ENCODE peak calls at places on chromosomes 2 and 18, in five cellular contexts. L is bronchial epithelial cell, Q is kidney, Z is transverse colon, J is astrocyte. U is an unnamed sample.

GRCh38 chr2:105377871-105378270 is 21.0 kb downstream of the FHL2 start:
- DNase-seq in L (no peak), Q (no peak), Z (no peak), J (no peak), U (no peak)

GRCh38 chr2:216059233-216059834 is 22.3 kb downstream of the PECR start:
- DNase-seq in Q (no peak), Z (no peak), J (no peak), L (peak; percentile 15), U (no peak)

GRCh38 chr2:57075226-57075625 is 891.4 kb downstream of the CCDC85A start:
- DNase-seq in Q (no peak), J (peak; percentile 5), L (peak; percentile 87), Z (no peak), U (no peak)

GRCh38 chr18:58937913-58938312 is 73.2 kb downstream of the ZNF532 start:
- DNase-seq in Q (no peak), Z (no peak), L (no peak), J (no peak), U (no peak)

GRCh38 chr2:85445316-85446295 is 27.1 kb downstream of the SH2D6 start:
- DNase-seq in J (peak; percentile 44), Z (no peak), Q (peak; percentile 83), L (no peak), U (no peak)

GRCh38 chr2:70367722-70368323 is 66.0 kb upstream of the FAM136A start:
- DNase-seq in Z (peak; percentile 72), L (peak; percentile 65), J (no peak), Q (no peak), U (no peak)

GRCh38 chr2:575728-576237 is 101.4 kb downstream of the TMEM18 start:
- DNase-seq in Q (no peak), L (no peak), J (no peak), Z (no peak), U (no peak)

GRCh38 chr2:230335461-230335863 is 8.5 kb downstream of the SP140L start:
- DNase-seq in L (no peak), Q (no peak), Z (no peak), J (peak; percentile 19), U (no peak)

GRCh38 chr18:79378416-79379250 is 17.1 kb upstream of the NFATC1 start:
- DNase-seq in J (peak; percentile 36), Z (peak; percentile 80), L (peak; percentile 51), Q (peak; percentile 91), U (no peak)

GRCh38 chr2:10620481-10620880 is 69.3 kb downstream of the NOL10 start:
- DNase-seq in J (peak; percentile 97), L (peak; percentile 50), Z (no peak), Q (no peak), U (peak; percentile 81)
- H3K4me3 ChIP-seq in J (no peak overlapping the region), L (no peak overlapping the region), Z (no peak overlapping the region), Q (no peak overlapping the region), U (no peak overlapping the region)

GRCh38 chr2:33525666-33526065 is 49.2 kb downstream of the RASGRP3 start:
- DNase-seq in Z (no peak), J (no peak), L (no peak), Q (no peak), U (no peak)
- H3K4me3 ChIP-seq in Z (no peak overlapping the region), J (no peak overlapping the region), L (no peak overlapping the region), Q (no peak overlapping the region), U (no peak overlapping the region)

GRCh38 chr18:46946656-46947282 is 29.4 kb downstream of the KATNAL2 start:
- DNase-seq in Z (peak; percentile 64), Q (peak; percentile 84), L (peak; percentile 76), J (peak; percentile 84), U (peak; percentile 68)
- H3K4me3 ChIP-seq in Z (peak overlapping the region; percentile 39), Q (peak overlapping the region; percentile 82), L (peak overlapping the region; percentile 34), J (peak overlapping the region; percentile 88), U (peak overlapping the region; percentile 84)

GRCh38 chr2:196295005-196295404 is 123.6 kb upstream of the STK17B start:
- DNase-seq in L (no peak), Z (no peak), Q (no peak), J (no peak), U (no peak)
- H3K4me3 ChIP-seq in L (no peak overlapping the region), Z (no peak overlapping the region), Q (no peak overlapping the region), J (no peak overlapping the region), U (no peak overlapping the region)

DNA sequence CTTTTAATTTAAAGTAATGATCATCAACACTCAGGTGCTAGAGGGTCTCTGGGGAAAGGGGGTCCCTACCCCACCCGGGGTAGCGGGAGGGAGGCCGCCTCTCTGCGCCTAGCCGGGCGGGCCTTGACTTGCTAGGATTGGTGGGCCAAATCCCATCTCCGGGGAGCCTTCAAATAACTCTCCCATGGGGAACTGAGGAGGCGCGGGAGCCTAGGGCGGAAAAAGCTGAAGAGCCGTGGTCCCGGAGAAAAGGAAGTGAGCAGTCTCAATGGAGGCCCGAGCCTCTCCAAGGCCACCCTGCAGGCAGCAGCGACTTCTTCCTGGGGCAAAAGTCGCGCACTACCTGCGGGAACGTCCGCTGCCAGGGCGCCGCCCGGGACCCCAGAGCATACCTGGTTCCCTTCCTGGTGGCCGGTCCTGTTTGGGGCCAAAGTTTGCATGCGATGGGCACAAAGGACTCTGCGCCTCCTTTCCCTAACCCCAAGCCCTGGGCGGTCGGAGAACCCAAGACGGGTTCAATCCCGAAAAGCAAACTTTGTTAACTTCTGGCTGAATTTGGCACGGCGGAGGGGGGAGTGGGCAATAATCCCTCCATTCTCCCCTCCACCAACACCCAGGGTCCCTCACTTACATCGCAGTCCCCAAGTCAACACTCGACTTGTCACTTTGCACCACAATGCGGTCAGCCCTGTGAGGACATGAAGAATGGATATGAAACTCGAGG is 13.6 kb downstream of the EN1 start:
- DNase-seq in L (no peak), Q (no peak), Z (no peak), J (no peak), U (no peak)
- H3K4me3 ChIP-seq in L (no peak overlapping the region), Q (no peak overlapping the region), Z (no peak overlapping the region), J (no peak overlapping the region), U (no peak overlapping the region)